ENCODE peak calls at places on chromosomes 16 and 17, in six cellular contexts. D is NCI-H1092; G is GM06990; J is fibroblast of the conjunctiva; S is activated naive CD8-positive, alpha-beta T cell treated with anti-CD3 and anti-CD28 coated beads, Interleukin-2, amount 50 U/mL, for 24 hours; M is germinal center. H is an unnamed sample.

GRCh38 chr16:1390239-1390638 is 24.3 kb downstream of the UNKL start:
- DNase-seq in M (no peak), J (no peak), D (no peak), G (no peak), S (no peak), H (no peak)

GRCh38 chr17:48754500-48755261 is 26.1 kb upstream of the HOXB13 start:
- DNase-seq in D (no peak), G (no peak), S (no peak), M (no peak), J (no peak), H (no peak)

GRCh38 chr17:12691173-12691572 is 25.5 kb downstream of the MYOCD start:
- DNase-seq in M (no peak), S (no peak), J (peak; percentile 21), D (no peak), G (no peak), H (no peak)

GRCh38 chr17:57424777-57425188 is 168.5 kb downstream of the MSI2 start:
- DNase-seq in M (no peak), J (no peak), S (no peak), G (no peak), D (no peak), H (no peak)

GRCh38 chr17:6548578-6549330 is 7.6 kb downstream of the PITPNM3 start:
- DNase-seq in M (no peak), D (no peak), G (no peak), S (peak; percentile 15), J (no peak), H (no peak)

GRCh38 chr17:81494984-81495383 is 17.6 kb downstream of the ACTG1 start:
- DNase-seq in M (no peak), S (no peak), D (peak; percentile 60), G (no peak), J (no peak), H (no peak)

GRCh38 chr17:73474370-73474988 is 162.7 kb upstream of the CDC42EP4 start:
- DNase-seq in D (peak; percentile 53), S (peak; percentile 16), M (no peak), J (peak; percentile 45), G (no peak), H (no peak)

GRCh38 chr16:88632587-88632930 is 5.8 kb upstream of the IL17C start:
- DNase-seq in S (no peak), G (no peak), M (no peak), J (no peak), D (no peak), H (no peak)

GRCh38 chr17:60321336-60322055 is 70.4 kb downstream of the USP32 start:
- DNase-seq in G (no peak), D (no peak), J (no peak), M (no peak), S (no peak), H (no peak)

GRCh38 chr17:78802459-78802858 is 20.4 kb upstream of the CYTH1 start:
- DNase-seq in G (no peak), S (no peak), J (no peak), M (no peak), D (no peak), H (no peak)

GRCh38 chr17:8226536-8227237 is 16.3 kb upstream of the AURKB start:
- DNase-seq in J (peak; percentile 92), D (no peak), G (peak; percentile 81), S (peak; percentile 63), M (peak; percentile 24), H (no peak)

GRCh38 chr16:17343729-17344128 is 127.0 kb downstream of the XYLT1 start:
- DNase-seq in D (no peak), M (no peak), J (no peak), S (no peak), G (no peak), H (no peak)

GRCh38 chr17:55177159-55177913 is 87.4 kb upstream of the HLF start:
- DNase-seq in S (no peak), G (no peak), J (no peak), M (no peak), D (no peak), H (no peak)

GRCh38 chr17:27609606-27610303 is 21.2 kb upstream of the LGALS9 start:
- DNase-seq in S (no peak), M (peak; percentile 31), G (no peak), J (peak; percentile 18), D (no peak), H (no peak)

GRCh38 chr16:86457621-86458456 is 52.5 kb upstream of the FOXF1 start:
- DNase-seq in J (peak; percentile 49), S (no peak), D (no peak), M (no peak), G (no peak), H (no peak)

GRCh38 chr17:46818929-46819859 is 702 bp upstream of the WNT3 start:
- DNase-seq in G (no peak), S (peak; percentile 21), J (no peak), M (peak; percentile 47), D (no peak), H (no peak)

GRCh38 chr16:29170393-29171239 is 185.8 kb downstream of the LAT start:
- DNase-seq in J (no peak), S (no peak), G (no peak), D (no peak), M (no peak), H (no peak)